ENCODE peak calls at places on chromosomes 16 and 17, in six cellular contexts. One of them, this sample, is unnamed.

GRCh38 chr16:31107465-31107867 is 720 bp upstream of the BCKDK start:
- DNase-seq in upper lobe of right lung: no peak
- DNase-seq in GM23338: no peak
- DNase-seq in fibroblast of mammary gland: no peak
- DNase-seq in activated CD8-positive, alpha-beta T cell treated with anti-CD3 and anti-CD28 coated beads for 36 hours: peak; percentile 73
- DNase-seq in transverse colon: no peak
- DNase-seq in this sample: peak; percentile 25

GRCh38 chr17:17698371-17698770 is 17.1 kb downstream of the RAI1 start:
- DNase-seq in activated CD8-positive, alpha-beta T cell treated with anti-CD3 and anti-CD28 coated beads for 36 hours: peak; percentile 33
- DNase-seq in transverse colon: no peak
- DNase-seq in fibroblast of mammary gland: no peak
- DNase-seq in GM23338: peak; percentile 79
- DNase-seq in upper lobe of right lung: no peak
- DNase-seq in this sample: no peak

GRCh38 chr17:58153046-58153445 is 4.9 kb downstream of the OR4D1 start:
- DNase-seq in fibroblast of mammary gland: no peak
- DNase-seq in upper lobe of right lung: no peak
- DNase-seq in transverse colon: peak; percentile 11
- DNase-seq in activated CD8-positive, alpha-beta T cell treated with anti-CD3 and anti-CD28 coated beads for 36 hours: peak; percentile 66
- DNase-seq in GM23338: no peak
- DNase-seq in this sample: no peak

GRCh38 chr16:30004424-30004776 is 6.4 kb downstream of the DOC2A start:
- DNase-seq in fibroblast of mammary gland: no peak
- DNase-seq in GM23338: peak; percentile 30
- DNase-seq in upper lobe of right lung: no peak
- DNase-seq in activated CD8-positive, alpha-beta T cell treated with anti-CD3 and anti-CD28 coated beads for 36 hours: no peak
- DNase-seq in transverse colon: no peak
- DNase-seq in this sample: no peak

GRCh38 chr17:32725697-32726096 is 151.2 kb downstream of the MYO1D start:
- DNase-seq in upper lobe of right lung: no peak
- DNase-seq in GM23338: no peak
- DNase-seq in fibroblast of mammary gland: no peak
- DNase-seq in transverse colon: no peak
- DNase-seq in activated CD8-positive, alpha-beta T cell treated with anti-CD3 and anti-CD28 coated beads for 36 hours: no peak
- DNase-seq in this sample: no peak

GRCh38 chr16:76777721-76778120 is 413.3 kb upstream of the MON1B start:
- DNase-seq in fibroblast of mammary gland: no peak
- DNase-seq in GM23338: no peak
- DNase-seq in activated CD8-positive, alpha-beta T cell treated with anti-CD3 and anti-CD28 coated beads for 36 hours: no peak
- DNase-seq in upper lobe of right lung: no peak
- DNase-seq in transverse colon: no peak
- DNase-seq in this sample: no peak

GRCh38 chr17:75411328-75412067 is 6.0 kb upstream of the GRB2 start:
- DNase-seq in GM23338: no peak
- DNase-seq in upper lobe of right lung: no peak
- DNase-seq in activated CD8-positive, alpha-beta T cell treated with anti-CD3 and anti-CD28 coated beads for 36 hours: peak; percentile 10
- DNase-seq in transverse colon: no peak
- DNase-seq in fibroblast of mammary gland: no peak
- DNase-seq in this sample: no peak

GRCh38 chr17:13475574-13476223 is 126.0 kb downstream of the HS3ST3A1 start:
- DNase-seq in GM23338: no peak
- DNase-seq in upper lobe of right lung: no peak
- DNase-seq in activated CD8-positive, alpha-beta T cell treated with anti-CD3 and anti-CD28 coated beads for 36 hours: no peak
- DNase-seq in fibroblast of mammary gland: no peak
- DNase-seq in transverse colon: no peak
- DNase-seq in this sample: no peak

GRCh38 chr17:57672205-57672632 is 72.9 kb downstream of the CCDC182 start:
- DNase-seq in activated CD8-positive, alpha-beta T cell treated with anti-CD3 and anti-CD28 coated beads for 36 hours: peak; percentile 65
- DNase-seq in transverse colon: no peak
- DNase-seq in upper lobe of right lung: no peak
- DNase-seq in GM23338: no peak
- DNase-seq in fibroblast of mammary gland: peak; percentile 66
- DNase-seq in this sample: peak; percentile 72

GRCh38 chr17:67431210-67432015 is 54.3 kb downstream of the PITPNC1 start:
- DNase-seq in activated CD8-positive, alpha-beta T cell treated with anti-CD3 and anti-CD28 coated beads for 36 hours: peak; percentile 36
- DNase-seq in transverse colon: no peak
- DNase-seq in fibroblast of mammary gland: peak; percentile 88
- DNase-seq in upper lobe of right lung: no peak
- DNase-seq in GM23338: no peak
- DNase-seq in this sample: no peak

GRCh38 chr16:12815361-12815760 is 11.7 kb upstream of the CPPED1 start:
- DNase-seq in upper lobe of right lung: no peak
- DNase-seq in transverse colon: no peak
- DNase-seq in GM23338: no peak
- DNase-seq in fibroblast of mammary gland: no peak
- DNase-seq in activated CD8-positive, alpha-beta T cell treated with anti-CD3 and anti-CD28 coated beads for 36 hours: no peak
- DNase-seq in this sample: no peak
- TF ChIP-seq CTCF in upper lobe of right lung: no peak
- TF ChIP-seq CTCF in transverse colon: no peak
- TF ChIP-seq CTCF in GM23338: no peak
- TF ChIP-seq CTCF in fibroblast of mammary gland: no peak
- TF ChIP-seq CTCF in activated CD8-positive, alpha-beta T cell treated with anti-CD3 and anti-CD28 coated beads for 36 hours: no peak
- TF ChIP-seq CTCF in this sample: no peak

DNA sequence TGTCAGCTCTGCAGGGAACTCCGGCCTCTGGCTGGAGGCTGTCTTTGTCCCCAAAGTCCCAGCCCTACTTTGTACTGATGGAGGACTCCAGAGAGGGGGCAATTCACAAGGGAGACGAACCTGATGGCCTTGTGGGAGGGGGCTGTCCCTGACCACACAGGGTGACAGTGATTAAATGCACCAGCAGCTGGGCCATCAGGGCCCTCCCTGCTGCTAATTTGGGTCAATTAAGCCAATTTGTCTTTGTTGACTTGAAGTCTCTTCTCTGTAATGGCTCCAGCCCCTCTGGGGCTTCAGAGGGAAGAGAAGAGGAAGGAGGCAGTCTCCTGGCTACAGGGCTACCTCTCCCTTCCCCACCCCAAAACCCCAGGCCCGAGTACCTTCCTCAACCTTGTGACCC is 22.0 kb downstream of the TMEM132E start:
- DNase-seq in GM23338: no peak
- DNase-seq in activated CD8-positive, alpha-beta T cell treated with anti-CD3 and anti-CD28 coated beads for 36 hours: no peak
- DNase-seq in upper lobe of right lung: no peak
- DNase-seq in fibroblast of mammary gland: no peak
- DNase-seq in transverse colon: no peak
- DNase-seq in this sample: no peak
- TF ChIP-seq CTCF in GM23338: no peak
- TF ChIP-seq CTCF in activated CD8-positive, alpha-beta T cell treated with anti-CD3 and anti-CD28 coated beads for 36 hours: no peak
- TF ChIP-seq CTCF in upper lobe of right lung: no peak
- TF ChIP-seq CTCF in fibroblast of mammary gland: no peak
- TF ChIP-seq CTCF in transverse colon: no peak
- TF ChIP-seq CTCF in this sample: no peak

GRCh38 chr16:4612977-4613635 is 1.6 kb downstream of the UBALD1 start:
- DNase-seq in activated CD8-positive, alpha-beta T cell treated with anti-CD3 and anti-CD28 coated beads for 36 hours: no peak
- DNase-seq in GM23338: peak; percentile 35
- DNase-seq in upper lobe of right lung: no peak
- DNase-seq in transverse colon: no peak
- DNase-seq in fibroblast of mammary gland: no peak
- DNase-seq in this sample: no peak

GRCh38 chr16:4611337-4612023 is 3.2 kb downstream of the UBALD1 start:
- DNase-seq in transverse colon: peak; percentile 32
- DNase-seq in activated CD8-positive, alpha-beta T cell treated with anti-CD3 and anti-CD28 coated beads for 36 hours: no peak
- DNase-seq in GM23338: no peak
- DNase-seq in upper lobe of right lung: no peak
- DNase-seq in fibroblast of mammary gland: no peak
- DNase-seq in this sample: no peak

GRCh38 chr16:4610011-4611005 is 4.4 kb downstream of the UBALD1 start:
- DNase-seq in upper lobe of right lung: no peak
- DNase-seq in activated CD8-positive, alpha-beta T cell treated with anti-CD3 and anti-CD28 coated beads for 36 hours: no peak
- DNase-seq in transverse colon: no peak
- DNase-seq in fibroblast of mammary gland: no peak
- DNase-seq in GM23338: no peak
- DNase-seq in this sample: no peak

GRCh38 chr16:4613636-4614570 is 785 bp downstream of the UBALD1 start:
- DNase-seq in fibroblast of mammary gland: peak; percentile 35
- DNase-seq in transverse colon: peak; percentile 28
- DNase-seq in GM23338: peak; percentile 62
- DNase-seq in activated CD8-positive, alpha-beta T cell treated with anti-CD3 and anti-CD28 coated beads for 36 hours: peak; percentile 51
- DNase-seq in upper lobe of right lung: peak; percentile 80
- DNase-seq in this sample: peak; percentile 28

GRCh38 chr16:4612474-4612931 is 2.2 kb downstream of the UBALD1 start:
- DNase-seq in activated CD8-positive, alpha-beta T cell treated with anti-CD3 and anti-CD28 coated beads for 36 hours: peak; percentile 40
- DNase-seq in GM23338: peak; percentile 86
- DNase-seq in transverse colon: no peak
- DNase-seq in fibroblast of mammary gland: no peak
- DNase-seq in upper lobe of right lung: no peak
- DNase-seq in this sample: peak; percentile 20
- TF ChIP-seq CTCF in activated CD8-positive, alpha-beta T cell treated with anti-CD3 and anti-CD28 coated beads for 36 hours: no peak
- TF ChIP-seq CTCF in GM23338: peak; percentile 48
- TF ChIP-seq CTCF in transverse colon: no peak
- TF ChIP-seq CTCF in fibroblast of mammary gland: no peak
- TF ChIP-seq CTCF in upper lobe of right lung: no peak
- TF ChIP-seq CTCF in this sample: peak; percentile 53

GRCh38 chr16:87682852-87683399 is 80.6 kb downstream of the JPH3 start:
- DNase-seq in upper lobe of right lung: no peak
- DNase-seq in GM23338: no peak
- DNase-seq in activated CD8-positive, alpha-beta T cell treated with anti-CD3 and anti-CD28 coated beads for 36 hours: no peak
- DNase-seq in fibroblast of mammary gland: no peak
- DNase-seq in transverse colon: no peak
- DNase-seq in this sample: no peak

GRCh38 chr16:87679593-87680271 is 77.4 kb downstream of the JPH3 start:
- DNase-seq in transverse colon: no peak
- DNase-seq in fibroblast of mammary gland: no peak
- DNase-seq in upper lobe of right lung: no peak
- DNase-seq in activated CD8-positive, alpha-beta T cell treated with anti-CD3 and anti-CD28 coated beads for 36 hours: no peak
- DNase-seq in GM23338: no peak
- DNase-seq in this sample: no peak

GRCh38 chr16:87684106-87684677 is 81.6 kb downstream of the KLHDC4 start:
- DNase-seq in GM23338: no peak
- DNase-seq in upper lobe of right lung: no peak
- DNase-seq in activated CD8-positive, alpha-beta T cell treated with anti-CD3 and anti-CD28 coated beads for 36 hours: no peak
- DNase-seq in fibroblast of mammary gland: no peak
- DNase-seq in transverse colon: no peak
- DNase-seq in this sample: no peak

GRCh38 chr16:87680272-87680644 is 78.0 kb downstream of the JPH3 start:
- DNase-seq in upper lobe of right lung: no peak
- DNase-seq in activated CD8-positive, alpha-beta T cell treated with anti-CD3 and anti-CD28 coated beads for 36 hours: no peak
- DNase-seq in GM23338: no peak
- DNase-seq in fibroblast of mammary gland: no peak
- DNase-seq in transverse colon: no peak
- DNase-seq in this sample: no peak

GRCh38 chr16:87681990-87682570 is 79.8 kb downstream of the JPH3 start:
- DNase-seq in GM23338: peak; percentile 89
- DNase-seq in fibroblast of mammary gland: peak; percentile 56
- DNase-seq in upper lobe of right lung: no peak
- DNase-seq in transverse colon: no peak
- DNase-seq in activated CD8-positive, alpha-beta T cell treated with anti-CD3 and anti-CD28 coated beads for 36 hours: peak; percentile 63
- DNase-seq in this sample: peak; percentile 69
- TF ChIP-seq CTCF in GM23338: peak; percentile 86
- TF ChIP-seq CTCF in fibroblast of mammary gland: peak; percentile 36
- TF ChIP-seq CTCF in upper lobe of right lung: no peak
- TF ChIP-seq CTCF in transverse colon: no peak
- TF ChIP-seq CTCF in activated CD8-positive, alpha-beta T cell treated with anti-CD3 and anti-CD28 coated beads for 36 hours: no peak
- TF ChIP-seq CTCF in this sample: peak; percentile 84

GRCh38 chr17:4436381-4436780 is 2.6 kb downstream of the SPNS3 start:
- DNase-seq in fibroblast of mammary gland: no peak
- DNase-seq in activated CD8-positive, alpha-beta T cell treated with anti-CD3 and anti-CD28 coated beads for 36 hours: peak; percentile 13
- DNase-seq in transverse colon: no peak
- DNase-seq in upper lobe of right lung: no peak
- DNase-seq in GM23338: no peak
- DNase-seq in this sample: no peak

GRCh38 chr17:4440690-4441686 is 7.2 kb downstream of the SPNS3 start:
- DNase-seq in activated CD8-positive, alpha-beta T cell treated with anti-CD3 and anti-CD28 coated beads for 36 hours: no peak
- DNase-seq in transverse colon: no peak
- DNase-seq in GM23338: no peak
- DNase-seq in upper lobe of right lung: no peak
- DNase-seq in fibroblast of mammary gland: no peak
- DNase-seq in this sample: no peak

GRCh38 chr17:4440021-4440420 is 6.3 kb downstream of the SPNS3 start:
- DNase-seq in upper lobe of right lung: no peak
- DNase-seq in fibroblast of mammary gland: no peak
- DNase-seq in activated CD8-positive, alpha-beta T cell treated with anti-CD3 and anti-CD28 coated beads for 36 hours: no peak
- DNase-seq in transverse colon: no peak
- DNase-seq in GM23338: no peak
- DNase-seq in this sample: no peak

GRCh38 chr17:4436846-4437245 is 3.1 kb downstream of the SPNS3 start:
- DNase-seq in activated CD8-positive, alpha-beta T cell treated with anti-CD3 and anti-CD28 coated beads for 36 hours: no peak
- DNase-seq in GM23338: no peak
- DNase-seq in upper lobe of right lung: no peak
- DNase-seq in fibroblast of mammary gland: no peak
- DNase-seq in transverse colon: no peak
- DNase-seq in this sample: peak; percentile 76

GRCh38 chr17:4438162-4438944 is 4.6 kb downstream of the SPNS3 start:
- DNase-seq in upper lobe of right lung: no peak
- DNase-seq in fibroblast of mammary gland: no peak
- DNase-seq in GM23338: no peak
- DNase-seq in activated CD8-positive, alpha-beta T cell treated with anti-CD3 and anti-CD28 coated beads for 36 hours: no peak
- DNase-seq in transverse colon: no peak
- DNase-seq in this sample: no peak
- TF ChIP-seq CTCF in upper lobe of right lung: no peak
- TF ChIP-seq CTCF in fibroblast of mammary gland: no peak
- TF ChIP-seq CTCF in GM23338: no peak
- TF ChIP-seq CTCF in activated CD8-positive, alpha-beta T cell treated with anti-CD3 and anti-CD28 coated beads for 36 hours: no peak
- TF ChIP-seq CTCF in transverse colon: no peak
- TF ChIP-seq CTCF in this sample: no peak

GRCh38 chr17:76929572-76929971 is 61.4 kb downstream of the MGAT5B start:
- DNase-seq in upper lobe of right lung: no peak
- DNase-seq in fibroblast of mammary gland: no peak
- DNase-seq in activated CD8-positive, alpha-beta T cell treated with anti-CD3 and anti-CD28 coated beads for 36 hours: no peak
- DNase-seq in transverse colon: no peak
- DNase-seq in GM23338: no peak
- DNase-seq in this sample: no peak
- TF ChIP-seq CTCF in upper lobe of right lung: no peak
- TF ChIP-seq CTCF in fibroblast of mammary gland: no peak
- TF ChIP-seq CTCF in activated CD8-positive, alpha-beta T cell treated with anti-CD3 and anti-CD28 coated beads for 36 hours: no peak
- TF ChIP-seq CTCF in transverse colon: no peak
- TF ChIP-seq CTCF in GM23338: no peak
- TF ChIP-seq CTCF in this sample: no peak

GRCh38 chr17:15213381-15214087 is 51.6 kb downstream of the PMP22 start:
- DNase-seq in upper lobe of right lung: no peak
- DNase-seq in GM23338: peak; percentile 72
- DNase-seq in transverse colon: no peak
- DNase-seq in activated CD8-positive, alpha-beta T cell treated with anti-CD3 and anti-CD28 coated beads for 36 hours: peak; percentile 7
- DNase-seq in fibroblast of mammary gland: peak; percentile 47
- DNase-seq in this sample: peak; percentile 18
- TF ChIP-seq CTCF in upper lobe of right lung: peak; percentile 42
- TF ChIP-seq CTCF in GM23338: peak; percentile 52
- TF ChIP-seq CTCF in transverse colon: no peak
- TF ChIP-seq CTCF in activated CD8-positive, alpha-beta T cell treated with anti-CD3 and anti-CD28 coated beads for 36 hours: no peak
- TF ChIP-seq CTCF in fibroblast of mammary gland: peak; percentile 47
- TF ChIP-seq CTCF in this sample: peak; percentile 70

GRCh38 chr16:85832578-85833539 is 33.4 kb downstream of the COX4I1 start:
- DNase-seq in fibroblast of mammary gland: no peak
- DNase-seq in GM23338: no peak
- DNase-seq in upper lobe of right lung: no peak
- DNase-seq in activated CD8-positive, alpha-beta T cell treated with anti-CD3 and anti-CD28 coated beads for 36 hours: no peak
- DNase-seq in transverse colon: no peak
- DNase-seq in this sample: peak; percentile 69
- TF ChIP-seq CTCF in fibroblast of mammary gland: no peak
- TF ChIP-seq CTCF in GM23338: no peak
- TF ChIP-seq CTCF in upper lobe of right lung: no peak
- TF ChIP-seq CTCF in activated CD8-positive, alpha-beta T cell treated with anti-CD3 and anti-CD28 coated beads for 36 hours: no peak
- TF ChIP-seq CTCF in transverse colon: no peak
- TF ChIP-seq CTCF in this sample: peak; percentile 39

DNA sequence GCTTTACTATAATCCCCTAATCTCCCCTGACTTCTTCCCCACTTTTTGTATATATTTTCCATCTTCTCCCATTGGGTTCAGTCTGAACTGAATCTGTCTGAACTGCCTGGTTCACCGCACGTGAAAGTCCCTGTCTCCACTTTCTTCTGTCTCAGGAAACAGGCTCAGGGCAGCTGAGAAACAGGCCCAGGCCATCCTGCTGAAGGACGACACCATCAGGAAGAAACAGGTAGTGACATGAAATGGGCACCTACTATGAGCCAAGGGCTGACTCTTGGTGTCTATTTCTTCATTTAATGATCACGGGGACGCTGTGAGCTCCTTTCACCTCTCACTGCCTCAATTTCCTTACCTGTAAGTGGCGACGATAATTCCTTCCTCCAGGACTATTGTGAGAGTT is 90.5 kb upstream of the HSBP1 start:
- DNase-seq in activated CD8-positive, alpha-beta T cell treated with anti-CD3 and anti-CD28 coated beads for 36 hours: no peak
- DNase-seq in GM23338: peak; percentile 74
- DNase-seq in fibroblast of mammary gland: no peak
- DNase-seq in upper lobe of right lung: no peak
- DNase-seq in transverse colon: no peak
- DNase-seq in this sample: no peak
- TF ChIP-seq CTCF in activated CD8-positive, alpha-beta T cell treated with anti-CD3 and anti-CD28 coated beads for 36 hours: no peak
- TF ChIP-seq CTCF in GM23338: peak; percentile 84
- TF ChIP-seq CTCF in fibroblast of mammary gland: no peak
- TF ChIP-seq CTCF in upper lobe of right lung: no peak
- TF ChIP-seq CTCF in transverse colon: no peak
- TF ChIP-seq CTCF in this sample: no peak

This sample was measured in OCI-LY7.